ENCODE peak calls at places on chromosomes 6 and 20, in ten cellular contexts. Z is fibroblast of lung, E is ovary, A is thoracic aorta, T is hepatocyte, R is heart left ventricle, Q is Peyer's patch, U is IMR-90, G is brain microvascular endothelial cell, J is HL-60. N is an unnamed sample.

GRCh38 chr6:108592371-108593337 is 31.9 kb downstream of the FOXO3 start:
- DNase-seq in Z (peak), E (no peak), A (no peak), T (no peak), R (no peak), Q (no peak), U (peak), G (peak), J (peak), N (no peak)

GRCh38 chr20:61572789-61573188 is 320.7 kb downstream of the CDH4 start:
- DNase-seq in Z (no peak), E (no peak), A (no peak), T (no peak), R (no peak), Q (peak), U (no peak), G (no peak), J (no peak), N (no peak)

GRCh38 chr20:11391591-11391990 is 526.1 kb upstream of the BTBD3 start:
- DNase-seq in Z (peak), E (no peak), A (no peak), T (no peak), R (no peak), Q (no peak), U (peak), G (no peak), J (no peak), N (no peak)

GRCh38 chr6:40881501-40881900 is 157.5 kb downstream of the UNC5CL start:
- DNase-seq in Z (no peak), E (no peak), A (no peak), T (no peak), R (no peak), Q (no peak), U (no peak), G (no peak), J (no peak), N (no peak)

GRCh38 chr6:136094812-136095211 is 155.3 kb downstream of the MTFR2 start:
- DNase-seq in Z (no peak), E (no peak), A (no peak), T (no peak), R (no peak), Q (no peak), U (no peak), G (no peak), J (no peak), N (no peak)

GRCh38 chr6:22471369-22471690 is 98.0 kb upstream of the HDGFL1 start:
- DNase-seq in Z (no peak), E (no peak), A (no peak), T (no peak), R (no peak), Q (no peak), U (no peak), G (no peak), J (no peak), N (no peak)

GRCh38 chr6:125867483-125867935 is 76.7 kb downstream of the NCOA7 start:
- DNase-seq in Z (peak), E (no peak), A (no peak), T (peak), R (no peak), Q (no peak), U (peak), G (no peak), J (peak), N (no peak)

GRCh38 chr6:66897576-66897975 is 1190.5 kb upstream of the EYS start:
- DNase-seq in Z (peak), E (no peak), A (no peak), T (no peak), R (no peak), Q (no peak), U (peak), G (no peak), J (peak), N (no peak)

GRCh38 chr6:10307476-10307875 is 107.4 kb downstream of the TFAP2A start:
- DNase-seq in Z (no peak), E (no peak), A (no peak), T (no peak), R (no peak), Q (no peak), U (no peak), G (no peak), J (no peak), N (no peak)

GRCh38 chr6:69164564-69165252 is 529.6 kb downstream of the ADGRB3 start:
- DNase-seq in Z (peak), E (no peak), A (no peak), T (no peak), R (no peak), Q (no peak), U (no peak), G (no peak), J (no peak), N (no peak)

GRCh38 chr6:88246654-88247053 is 80.5 kb upstream of the CNR1 start:
- DNase-seq in Z (no peak), E (no peak), A (no peak), T (no peak), R (no peak), Q (no peak), U (no peak), G (no peak), J (no peak), N (no peak)

GRCh38 chr6:38154731-38155130 is 335.2 kb downstream of the ZFAND3 start:
- DNase-seq in Z (no peak), E (no peak), A (no peak), T (no peak), R (no peak), Q (no peak), U (no peak), G (no peak), J (no peak), N (no peak)
- H3K27ac ChIP-seq in Z (peak), E (no peak), A (no peak), T (peak), R (no peak), Q (no peak), U (no peak), G (peak), J (no peak), N (no peak)

GRCh38 chr20:46087161-46087560 is 2.6 kb downstream of the NCOA5 start:
- DNase-seq in Z (peak), E (no peak), A (no peak), T (no peak), R (no peak), Q (no peak), U (peak), G (no peak), J (no peak), N (no peak)
- TF ChIP-seq CTCF in Z (peak), E (no peak), A (no peak), T (peak), R (no peak), Q (peak), U (peak), G (peak), J (peak), N (peak)

GRCh38 chr6:31813463-31813849 is 1.6 kb downstream of the HSPA1L start:
- DNase-seq in Z (no peak), E (no peak), A (no peak), T (no peak), R (no peak), Q (peak), U (no peak), G (no peak), J (no peak), N (no peak)
- H3K4me3 ChIP-seq in Z (no peak), E (no peak), A (peak), T (no peak), R (peak), Q (peak), U (no peak), G (no peak), J (no peak), N (no peak)

GRCh38 chr6:166970776-166971175 is 14.4 kb upstream of the RNASET2 start:
- DNase-seq in Z (no peak), E (no peak), A (no peak), T (no peak), R (no peak), Q (no peak), U (no peak), G (no peak), J (no peak), N (no peak)
- H3K27ac ChIP-seq in Z (no peak), E (no peak), A (no peak), T (no peak), R (no peak), Q (no peak), U (no peak), G (no peak), J (no peak), N (no peak)

GRCh38 chr20:32006053-32006452 is 4.2 kb upstream of the CCM2L start:
- DNase-seq in Z (no peak), E (no peak), A (no peak), T (no peak), R (no peak), Q (no peak), U (no peak), G (no peak), J (no peak), N (no peak)

GRCh38 chr20:32007787-32008616 is 2.2 kb upstream of the CCM2L start:
- DNase-seq in Z (no peak), E (no peak), A (no peak), T (no peak), R (peak), Q (no peak), U (no peak), G (no peak), J (no peak), N (no peak)

GRCh38 chr20:32009564-32009963 is 674 bp upstream of the CCM2L start:
- DNase-seq in Z (no peak), E (no peak), A (no peak), T (no peak), R (no peak), Q (no peak), U (no peak), G (no peak), J (no peak), N (no peak)

GRCh38 chr20:32004963-32005362 is 5.3 kb upstream of the CCM2L start:
- DNase-seq in Z (peak), E (no peak), A (no peak), T (no peak), R (no peak), Q (no peak), U (peak), G (no peak), J (no peak), N (no peak)

DNA sequence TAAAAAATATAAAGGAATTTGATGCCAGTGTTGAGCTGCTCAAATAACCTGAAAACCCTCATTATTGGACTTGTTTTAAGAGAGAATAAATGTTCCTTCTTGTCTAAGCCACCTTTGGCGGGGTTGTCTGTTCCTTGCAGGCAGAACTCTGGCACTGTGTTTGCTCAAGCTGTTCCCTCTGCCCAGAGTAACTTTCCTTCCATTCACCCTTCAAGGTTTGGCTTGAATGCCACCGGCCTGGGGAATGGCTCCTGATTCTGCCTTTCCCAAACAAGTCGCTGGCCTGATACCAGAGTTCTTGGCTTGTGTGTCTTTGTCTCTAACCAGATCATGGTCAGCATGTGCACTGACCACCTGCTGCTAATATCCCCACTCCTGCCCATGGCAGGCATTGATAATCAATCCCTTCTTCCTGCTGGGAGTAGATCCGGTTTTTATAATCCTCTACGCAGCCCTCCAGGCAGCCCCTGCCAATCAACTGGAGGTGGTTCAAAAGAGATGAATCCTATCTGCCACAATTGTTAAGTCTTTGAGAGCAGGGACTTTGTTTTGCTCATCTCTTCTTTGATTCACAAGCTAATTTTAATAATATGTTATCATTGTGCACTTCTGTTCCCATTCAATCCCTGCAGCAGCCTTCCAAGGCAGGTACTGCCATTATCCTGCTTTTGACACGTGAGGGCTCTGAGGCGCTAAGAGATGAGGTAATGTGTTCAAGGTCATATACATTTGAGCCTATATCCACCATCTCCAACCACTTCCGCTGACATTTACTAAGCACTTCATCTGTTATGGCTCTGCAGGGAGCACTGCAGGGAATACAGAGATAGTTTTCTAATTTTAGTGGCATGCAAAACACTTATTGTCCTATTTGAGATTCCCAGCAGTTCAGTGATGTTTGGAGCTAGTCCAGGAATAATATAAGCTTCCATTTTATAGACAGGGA is 3.1 kb upstream of the CCM2L start:
- DNase-seq in Z (no peak), E (no peak), A (no peak), T (no peak), R (no peak), Q (no peak), U (no peak), G (no peak), J (no peak), N (no peak)
- TF ChIP-seq CTCF in Z (no peak), E (no peak), A (no peak), T (no peak), R (no peak), Q (no peak), U (no peak), G (no peak), J (no peak), N (no peak)

DNA sequence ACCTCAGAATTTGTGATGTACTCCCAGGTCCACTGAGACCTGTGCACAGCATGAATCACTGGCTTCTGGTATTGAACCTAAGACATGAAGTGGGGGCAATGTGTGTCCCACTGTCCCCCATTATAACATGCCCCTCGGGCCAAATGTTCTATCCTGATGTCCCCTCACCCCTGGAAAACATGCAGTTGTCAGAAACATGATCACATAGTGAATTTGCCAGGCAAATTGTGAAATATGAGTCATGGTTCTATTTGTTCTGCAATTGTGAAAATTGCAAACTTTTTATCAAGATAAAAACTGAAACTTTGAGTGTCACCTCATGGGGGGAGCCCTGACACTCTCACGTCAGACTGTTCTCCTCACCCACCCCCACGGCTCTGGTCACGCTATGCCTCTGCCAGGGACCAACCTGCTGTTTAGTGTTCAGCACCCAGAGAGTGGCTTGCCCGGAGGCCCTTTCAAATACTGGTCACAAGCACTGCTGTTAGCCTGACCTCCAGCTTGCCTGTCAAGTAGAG is 305.3 kb downstream of the CLIC5 start:
- DNase-seq in Z (peak), E (no peak), A (no peak), T (peak), R (no peak), Q (no peak), U (peak), G (no peak), J (peak), N (no peak)
- H3K4me3 ChIP-seq in Z (no peak), E (no peak), A (no peak), T (no peak), R (no peak), Q (no peak), U (no peak), G (no peak), J (no peak), N (no peak)

GRCh38 chr20:3865887-3866407 is 19.3 kb downstream of the MAVS start:
- DNase-seq in Z (no peak), E (no peak), A (no peak), T (no peak), R (no peak), Q (no peak), U (no peak), G (no peak), J (no peak), N (no peak)
- H3K27ac ChIP-seq in Z (no peak), E (no peak), A (no peak), T (no peak), R (no peak), Q (no peak), U (no peak), G (no peak), J (no peak), N (no peak)

DNA sequence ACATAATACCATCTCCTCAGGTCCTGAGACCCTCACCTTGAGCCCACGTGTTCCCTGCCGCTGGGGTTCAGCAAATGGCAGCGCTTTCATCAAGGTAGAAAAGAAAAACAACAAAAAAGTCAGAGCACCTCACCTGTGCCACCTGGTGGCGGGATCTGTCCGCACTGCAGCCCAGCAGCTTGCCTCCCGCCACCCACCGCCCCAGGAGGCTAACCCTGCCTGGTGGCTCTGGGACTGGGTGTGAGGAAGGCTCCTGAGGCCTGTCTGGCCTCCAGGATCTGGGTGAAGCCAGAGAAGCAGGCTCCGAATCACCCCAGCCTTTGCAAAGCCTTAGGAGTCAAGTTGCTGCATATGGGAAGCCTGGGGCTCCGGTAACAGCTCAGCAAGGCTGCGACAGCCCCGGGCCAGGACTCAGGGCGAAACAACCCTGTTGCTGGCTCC is 270.8 kb downstream of the BMP7 start:
- DNase-seq in Z (no peak), E (no peak), A (no peak), T (peak), R (no peak), Q (no peak), U (no peak), G (no peak), J (no peak), N (no peak)
- TF ChIP-seq CTCF in Z (peak), E (no peak), A (no peak), T (peak), R (no peak), Q (no peak), U (peak), G (peak), J (no peak), N (peak)

DNA sequence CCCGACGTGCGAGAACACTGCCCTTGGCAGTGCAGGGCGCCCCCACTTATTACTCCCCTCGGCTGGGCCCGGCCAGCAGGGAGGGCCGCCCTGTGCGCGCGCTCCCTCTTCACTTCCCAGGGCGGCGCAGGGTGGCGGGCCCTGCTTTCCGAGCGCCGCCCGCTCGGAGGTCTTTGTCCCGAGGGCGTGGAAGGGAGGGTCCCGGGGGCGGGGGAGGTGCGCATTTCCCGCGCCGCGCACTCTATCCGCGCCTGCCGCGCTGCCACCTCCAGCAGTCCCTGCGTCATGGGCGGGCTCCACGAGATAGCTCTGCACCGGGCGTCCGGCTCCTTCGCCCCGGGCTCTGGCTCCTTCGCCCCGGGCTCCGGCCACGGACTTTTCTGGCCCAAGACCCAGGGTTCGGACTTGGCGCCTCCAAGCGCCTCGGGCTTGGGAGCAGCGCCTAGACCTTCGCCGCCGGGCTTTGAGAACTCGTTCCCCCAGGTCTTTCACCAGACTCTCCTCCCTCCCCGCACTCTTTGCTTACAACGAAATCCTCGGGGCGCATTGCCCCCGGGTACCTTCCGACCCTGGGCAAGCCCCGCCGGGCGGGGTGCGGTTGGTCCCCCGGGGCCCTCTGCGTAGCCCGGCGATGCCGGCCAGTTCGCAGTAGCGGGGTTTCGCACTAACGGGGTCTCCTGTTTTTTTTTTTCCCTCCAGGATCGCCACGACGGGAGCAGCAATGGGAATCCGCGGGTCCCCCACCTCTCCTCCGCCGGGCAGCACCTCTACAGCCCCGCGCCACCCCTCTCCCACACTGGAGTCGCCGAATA is 1.6 kb downstream of the TFAP2C start:
- DNase-seq in Z (no peak), E (no peak), A (no peak), T (peak), R (no peak), Q (no peak), U (no peak), G (no peak), J (no peak), N (no peak)
- H3K4me3 ChIP-seq in Z (no peak), E (no peak), A (peak), T (peak), R (peak), Q (peak), U (no peak), G (peak), J (no peak), N (peak)

GRCh38 chr6:24802271-24803059 is 3.7 kb upstream of the ARMH2 start:
- DNase-seq in Z (no peak), E (no peak), A (no peak), T (no peak), R (no peak), Q (no peak), U (peak), G (no peak), J (no peak), N (no peak)
- H3K27ac ChIP-seq in Z (peak), E (peak), A (no peak), T (peak), R (no peak), Q (no peak), U (peak), G (no peak), J (no peak), N (no peak)